ENCODE peak calls at places on chromosome 2, in six cellular contexts. G, T, D, M, Z and R are unnamed samples.

GRCh38 chr2:46042207-46042637 is 255.0 kb upstream of the EPAS1 start:
- DNase-seq in D (no peak), Z (no peak), G (no peak), T (no peak), M (no peak), R (no peak)

GRCh38 chr2:10575566-10576300 is 114.0 kb downstream of the NOL10 start:
- DNase-seq in G (no peak), T (no peak), D (no peak), Z (peak), M (no peak), R (no peak)

GRCh38 chr2:3262437-3263388 is 114.9 kb downstream of the EIPR1 start:
- DNase-seq in M (no peak), T (no peak), D (no peak), G (no peak), Z (no peak), R (no peak)

GRCh38 chr2:239150125-239151011 is 250.5 kb downstream of the HDAC4 start:
- DNase-seq in Z (no peak), T (no peak), G (peak), M (no peak), D (no peak), R (no peak)

GRCh38 chr2:196230051-196230450 is 58.7 kb upstream of the STK17B start:
- DNase-seq in G (no peak), T (peak), Z (no peak), D (no peak), M (no peak), R (peak)

GRCh38 chr2:197205590-197206215 is 104.9 kb downstream of the ANKRD44 start:
- DNase-seq in Z (no peak), D (no peak), G (no peak), M (no peak), T (peak), R (peak)

GRCh38 chr2:119486886-119487285 is 37.4 kb downstream of the SCTR start:
- DNase-seq in D (no peak), G (no peak), Z (no peak), T (no peak), M (no peak), R (no peak)

GRCh38 chr2:22560021-22560420 is 825.0 kb upstream of the KLHL29 start:
- DNase-seq in M (no peak), G (no peak), Z (no peak), T (no peak), D (no peak), R (no peak)

GRCh38 chr2:10454505-10454904 is 6.4 kb upstream of the ODC1 start:
- DNase-seq in Z (no peak), M (no peak), G (no peak), T (no peak), D (no peak), R (no peak)

GRCh38 chr2:165239230-165239629 is at the start of gene SCN2A:
- DNase-seq in Z (peak), D (no peak), T (no peak), M (peak), G (no peak), R (no peak)

GRCh38 chr2:111958901-111959300 is 60.5 kb downstream of the MERTK start:
- DNase-seq in M (no peak), T (no peak), Z (no peak), D (no peak), G (no peak), R (no peak)

GRCh38 chr2:173249661-173250641 is 104.7 kb upstream of the CDCA7 start:
- DNase-seq in T (no peak), D (no peak), G (no peak), Z (no peak), M (no peak), R (no peak)

GRCh38 chr2:75865083-75865482 is 154.4 kb upstream of the GCFC2 start:
- DNase-seq in G (no peak), T (no peak), D (no peak), Z (no peak), M (no peak), R (no peak)

GRCh38 chr2:227717687-227718567 is at the start of gene SLC19A3:
- DNase-seq in Z (peak), G (peak), D (peak), M (peak), T (no peak), R (peak)

GRCh38 chr2:171858397-171858958 is 35.6 kb downstream of the SLC25A12 start:
- DNase-seq in M (no peak), D (no peak), T (no peak), G (no peak), Z (no peak), R (no peak)

GRCh38 chr2:54557601-54558187 is 101.6 kb downstream of the SPTBN1 start:
- DNase-seq in Z (peak), D (peak), T (peak), G (peak), M (peak), R (peak)

GRCh38 chr2:150296795-150297546 is 190.5 kb downstream of the RND3 start:
- DNase-seq in M (no peak), T (no peak), G (no peak), D (no peak), Z (no peak), R (no peak)

GRCh38 chr2:64212801-64213321 is 68.6 kb upstream of the PELI1 start:
- DNase-seq in D (no peak), M (no peak), T (peak), Z (no peak), G (no peak), R (no peak)

GRCh38 chr2:71833855-71834554 is 313.7 kb downstream of the CYP26B1 start:
- DNase-seq in D (no peak), M (no peak), G (peak), Z (no peak), T (no peak), R (peak)

GRCh38 chr2:23019476-23019875 is 365.5 kb upstream of the KLHL29 start:
- DNase-seq in D (no peak), G (no peak), T (no peak), M (peak), Z (no peak), R (no peak)

GRCh38 chr2:73896362-73897239 is 3.8 kb downstream of the ACTG2 start:
- DNase-seq in G (no peak), D (no peak), Z (no peak), M (no peak), T (no peak), R (no peak)

GRCh38 chr2:17752892-17753802 is 463 bp downstream of the SMC6 start:
- DNase-seq in M (peak), T (peak), Z (no peak), G (peak), D (peak), R (peak)

GRCh38 chr2:118878531-118879149 is 31.2 kb upstream of the EN1 start:
- DNase-seq in G (no peak), T (no peak), D (no peak), Z (no peak), M (no peak), R (no peak)

GRCh38 chr2:86769838-86770237 is 20.9 kb downstream of the CD8A start:
- DNase-seq in G (no peak), M (no peak), T (no peak), Z (no peak), D (no peak), R (no peak)

GRCh38 chr2:42931818-42932195 is 139.4 kb upstream of the HAAO start:
- DNase-seq in Z (no peak), M (no peak), D (no peak), G (no peak), T (no peak), R (no peak)

GRCh38 chr2:8636041-8636491 is 45.8 kb upstream of the ID2 start:
- DNase-seq in D (no peak), G (peak), M (no peak), Z (no peak), T (no peak), R (no peak)

GRCh38 chr2:202149155-202149762 is 76.2 kb downstream of the KIAA2012 start:
- DNase-seq in Z (no peak), G (no peak), T (no peak), M (peak), D (no peak), R (peak)

GRCh38 chr2:205403244-205403845 is 279.0 kb upstream of the NRP2 start:
- DNase-seq in M (no peak), D (no peak), T (no peak), Z (no peak), G (no peak), R (no peak)

GRCh38 chr2:134217924-134218323 is 35.9 kb upstream of the MGAT5 start:
- DNase-seq in Z (no peak), T (no peak), M (no peak), G (no peak), D (no peak), R (no peak)

GRCh38 chr2:39608690-39609457 is 56.8 kb upstream of the TMEM178A start:
- DNase-seq in D (no peak), G (no peak), T (no peak), M (no peak), Z (no peak), R (no peak)

GRCh38 chr2:70523996-70524965 is 29.3 kb downstream of the TGFA start:
- DNase-seq in G (peak), T (peak), Z (peak), M (no peak), D (no peak), R (peak)

GRCh38 chr2:133856678-133857077 is 288.4 kb upstream of the NCKAP5 start:
- DNase-seq in Z (no peak), G (no peak), T (no peak), M (no peak), D (no peak), R (no peak)

GRCh38 chr2:98911376-98912154 is 24.5 kb downstream of the CRACDL start:
- DNase-seq in G (no peak), T (no peak), M (no peak), D (no peak), Z (no peak), R (no peak)

GRCh38 chr2:143525006-143525405 is 395.8 kb downstream of the ARHGAP15 start:
- DNase-seq in Z (no peak), T (no peak), G (no peak), M (no peak), D (no peak), R (no peak)

GRCh38 chr2:179336782-179337534 is 72.3 kb upstream of the SESTD1 start:
- DNase-seq in D (no peak), M (no peak), Z (peak), T (no peak), G (no peak), R (no peak)